ENCODE peak calls at places on chromosomes 4 and X, in five cellular contexts. O, X, P, Y and Q are unnamed samples.

GRCh38 chr4:48899950-48900349 is 6.6 kb downstream of the OCIAD2 start:
- DNase-seq in O (no peak), X (no peak), P (no peak), Y (peak), Q (no peak)

GRCh38 chrX:148552775-148553174 is 52.4 kb downstream of the AFF2 start:
- DNase-seq in O (peak), X (no peak), P (no peak), Y (no peak), Q (no peak)

GRCh38 chrX:69396916-69397315 is 107.2 kb upstream of the NALF2 start:
- DNase-seq in O (no peak), X (no peak), P (no peak), Y (no peak), Q (peak)

GRCh38 chr4:2246384-2247127 is 4.6 kb upstream of the HAUS3 start:
- DNase-seq in O (no peak), X (no peak), P (no peak), Y (no peak), Q (no peak)

GRCh38 chr4:61068745-61069144 is 131.4 kb upstream of the ADGRL3 start:
- DNase-seq in O (no peak), X (no peak), P (no peak), Y (no peak), Q (no peak)

GRCh38 chr4:68817386-68817785 is 1.6 kb downstream of the UGT2B10 start:
- DNase-seq in O (no peak), X (peak), P (no peak), Y (no peak), Q (no peak)

GRCh38 chrX:77668391-77669237 is 117.4 kb downstream of the ATRX start:
- DNase-seq in O (peak), X (peak), P (no peak), Y (peak), Q (no peak)

GRCh38 chr4:24568425-24568824 is 15.9 kb downstream of the DHX15 start:
- DNase-seq in O (no peak), X (no peak), P (no peak), Y (no peak), Q (no peak)

GRCh38 chr4:147017081-147017480 is 71.4 kb upstream of the TTC29 start:
- DNase-seq in O (no peak), X (no peak), P (no peak), Y (no peak), Q (no peak)

GRCh38 chrX:10514891-10515290 is 105.5 kb downstream of the MID1 start:
- DNase-seq in O (no peak), X (no peak), P (no peak), Y (no peak), Q (no peak)

GRCh38 chrX:74080165-74080564 is 223.8 kb upstream of the ZCCHC13 start:
- DNase-seq in O (no peak), X (no peak), P (no peak), Y (no peak), Q (no peak)

GRCh38 chr4:119113033-119113655 is 22.5 kb upstream of the MYOZ2 start:
- DNase-seq in O (peak), X (no peak), P (no peak), Y (no peak), Q (no peak)

GRCh38 chrX:107449490-107450175 is at the start of gene FRMPD3:
- DNase-seq in O (no peak), X (no peak), P (no peak), Y (no peak), Q (no peak)
- TF ChIP-seq ESRRA in O (no peak), X (no peak), P (no peak), Y (no peak), Q (no peak)

GRCh38 chrX:134013092-134013497 is 27.7 kb upstream of the GPC3 start:
- DNase-seq in O (no peak), X (no peak), P (no peak), Y (no peak), Q (no peak)
- TF ChIP-seq ESRRA in O (no peak), X (no peak), P (no peak), Y (no peak), Q (no peak)

DNA sequence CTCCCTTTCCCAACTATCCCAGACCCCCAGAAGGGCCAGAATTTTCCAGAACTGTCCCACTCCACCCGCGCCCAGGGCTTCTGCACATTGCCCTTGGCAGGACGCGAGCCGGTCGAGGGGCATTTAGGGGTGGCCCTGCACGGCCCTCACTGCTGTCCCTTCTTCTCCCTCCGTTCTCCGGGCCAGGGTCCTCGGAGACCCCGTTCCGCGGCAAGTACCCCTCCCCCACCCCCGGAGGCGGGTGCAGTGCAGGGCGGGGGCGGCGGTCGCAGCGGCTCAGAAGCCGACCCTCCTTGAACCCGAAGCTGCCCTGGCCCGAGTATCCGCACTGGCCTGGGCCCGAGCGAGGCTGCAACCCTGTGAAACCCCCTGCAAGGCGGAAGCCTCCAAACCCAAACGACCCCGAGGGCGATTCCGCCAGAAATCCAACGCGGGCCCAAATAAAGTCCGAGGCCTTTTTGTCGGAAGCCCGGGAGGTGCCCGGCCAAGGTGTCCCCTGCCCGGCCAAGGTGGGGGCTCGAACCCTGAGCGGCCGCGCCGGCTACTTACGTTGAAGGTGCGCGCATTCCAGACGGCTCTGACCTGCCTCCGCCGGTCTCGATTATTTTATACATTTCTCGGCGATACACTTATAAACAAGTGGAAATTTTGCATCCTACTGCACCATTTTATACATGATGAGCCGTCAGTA is 53.2 kb upstream of the TMEM33 start:
- DNase-seq in O (peak), X (no peak), P (no peak), Y (no peak), Q (peak)
- TF ChIP-seq ESRRA in O (no peak), X (no peak), P (no peak), Y (no peak), Q (no peak)

DNA sequence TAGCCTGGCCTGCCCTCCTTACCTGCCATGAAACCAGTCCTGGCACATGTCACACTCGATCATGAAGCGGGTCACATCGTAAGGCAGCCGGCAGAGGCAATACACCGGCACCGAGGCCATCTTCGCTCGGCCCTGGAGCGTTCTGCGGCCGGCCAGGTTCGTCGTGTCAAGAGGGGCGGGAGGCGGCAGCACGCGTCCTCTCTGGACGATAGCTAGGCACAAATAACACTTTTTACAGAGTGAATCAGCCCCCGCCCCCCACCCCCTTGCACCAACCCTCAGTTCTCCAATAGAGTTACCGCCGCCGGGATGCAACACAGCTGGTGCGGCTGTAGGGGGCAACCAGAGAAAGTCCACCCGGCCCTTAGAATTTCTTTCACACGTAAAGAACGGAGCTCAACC is 1.7 kb downstream of the PHF8 start:
- DNase-seq in O (peak), X (peak), P (no peak), Y (peak), Q (peak)
- TF ChIP-seq ESRRA in O (no peak), X (no peak), P (no peak), Y (no peak), Q (no peak)

GRCh38 chr4:76779740-76780459 is 118.0 kb downstream of the SOWAHB start:
- DNase-seq in O (no peak), X (no peak), P (no peak), Y (no peak), Q (no peak)

GRCh38 chr4:76783836-76784235 is 114.1 kb downstream of the SOWAHB start:
- DNase-seq in O (no peak), X (no peak), P (no peak), Y (no peak), Q (no peak)

GRCh38 chr4:76782837-76783236 is 115.1 kb downstream of the SOWAHB start:
- DNase-seq in O (no peak), X (no peak), P (no peak), Y (no peak), Q (no peak)

GRCh38 chr4:76780781-76781697 is 116.9 kb downstream of the SOWAHB start:
- DNase-seq in O (no peak), X (no peak), P (no peak), Y (no peak), Q (no peak)

DNA sequence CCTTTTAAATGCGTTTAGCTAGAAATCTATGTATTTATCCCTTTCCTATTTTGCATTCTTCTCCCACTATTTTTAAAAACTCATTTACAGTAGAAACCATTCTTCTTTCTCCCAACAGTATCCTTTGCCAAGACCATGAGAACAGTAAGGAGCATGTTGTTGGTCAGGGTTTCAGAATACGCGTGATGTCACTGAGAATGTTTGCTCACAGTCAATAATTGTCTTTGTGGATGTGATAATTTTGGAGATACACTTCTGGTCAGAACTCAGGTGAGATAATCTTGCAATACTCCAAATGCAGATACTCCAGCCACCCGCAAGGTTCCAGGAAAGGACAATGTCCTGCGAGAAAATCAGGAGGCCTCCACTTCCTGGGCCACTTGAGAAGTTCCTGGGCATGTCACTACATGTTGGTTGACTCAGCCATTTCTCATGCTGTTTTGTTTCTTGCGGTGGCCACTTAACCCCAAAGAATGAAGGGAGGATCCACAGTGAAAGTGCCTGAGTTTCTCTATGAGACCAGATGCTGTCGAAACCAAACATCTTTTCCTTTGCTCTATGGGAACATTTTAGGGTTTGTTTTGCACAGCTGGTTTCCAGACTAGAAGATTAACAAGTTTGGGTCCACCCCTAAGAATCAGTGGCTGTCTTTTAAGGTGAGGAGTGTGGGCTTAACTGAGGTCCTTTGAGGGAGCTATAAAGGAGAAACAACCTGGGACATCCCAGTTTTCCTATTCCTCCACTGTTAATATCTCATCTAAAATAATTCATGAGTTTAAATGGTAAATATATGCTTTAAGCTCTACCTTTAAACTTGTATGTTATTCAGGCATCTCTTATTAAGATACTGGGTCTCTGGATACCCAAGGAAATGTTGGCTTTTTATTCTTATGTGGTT is 116.0 kb downstream of the SOWAHB start:
- DNase-seq in O (peak), X (peak), P (peak), Y (no peak), Q (no peak)
- TF ChIP-seq ESRRA in O (no peak), X (no peak), P (no peak), Y (no peak), Q (no peak)